ENCODE peak calls at places on chromosomes 7 and 10, in ten cellular contexts. K is ovary; B is body of pancreas; N is iPS DF 6.9; P is mammary epithelial cell; A is fibroblast of lung; F is CD8-positive, alpha-beta memory T cell; J is mucosa of descending colon; G is heart left ventricle; Z is K562. S is an unnamed sample.
A peak's percentile ranks its signal among the peaks of the same experiment; 100 is the strongest.

GRCh38 chr7:30348083-30348560 is 63.7 kb downstream of the ZNRF2 start:
- DNase-seq in Z (peak; percentile 16), N (no peak), P (peak; percentile 92), G (no peak), K (no peak), A (peak; percentile 85), F (peak; percentile 77), B (peak; percentile 41), J (no peak), S (no peak)

GRCh38 chr10:7388602-7389001 is 22.2 kb downstream of the SFMBT2 start:
- DNase-seq in B (no peak), Z (no peak), A (no peak), N (no peak), K (no peak), F (peak; percentile 58), G (no peak), J (no peak), P (no peak), S (no peak)

GRCh38 chr10:18861382-18861781 is 187.2 kb upstream of the MALRD1 start:
- DNase-seq in B (no peak), P (no peak), G (no peak), A (no peak), F (no peak), K (no peak), N (no peak), Z (no peak), J (no peak), S (no peak)

GRCh38 chr7:91373401-91373800 is 109.2 kb downstream of the FZD1 start:
- DNase-seq in B (no peak), K (no peak), Z (no peak), J (no peak), F (no peak), G (no peak), N (no peak), A (no peak), P (no peak), S (no peak)

GRCh38 chr7:86978804-86979506 is 80.5 kb downstream of the ELAPOR2 start:
- DNase-seq in B (no peak), P (no peak), Z (no peak), G (no peak), K (no peak), J (no peak), N (no peak), A (no peak), F (no peak), S (no peak)

GRCh38 chr7:132066776-132067175 is 509.5 kb downstream of the PLXNA4 start:
- DNase-seq in K (peak; percentile 46), B (no peak), N (no peak), Z (no peak), J (no peak), A (peak; percentile 45), F (no peak), G (peak; percentile 75), P (no peak), S (no peak)

GRCh38 chr10:116864436-116864835 is 15.1 kb downstream of the ENO4 start:
- DNase-seq in J (no peak), A (no peak), F (no peak), G (no peak), N (no peak), B (no peak), Z (no peak), K (no peak), P (no peak), S (no peak)

GRCh38 chr7:113652501-113652900 is 266.3 kb downstream of the PPP1R3A start:
- DNase-seq in K (no peak), J (no peak), F (no peak), B (no peak), G (no peak), P (peak; percentile 81), A (no peak), Z (no peak), N (no peak), S (no peak)

GRCh38 chr7:148395292-148395691 is 195.3 kb upstream of the C7orf33 start:
- DNase-seq in A (no peak), G (no peak), Z (no peak), P (no peak), F (no peak), B (no peak), K (no peak), J (no peak), N (no peak), S (no peak)

GRCh38 chr10:32954080-32954479 is 4.0 kb downstream of the ITGB1 start:
- DNase-seq in K (no peak), Z (no peak), J (no peak), A (no peak), F (no peak), G (no peak), N (no peak), P (no peak), B (no peak), S (no peak)
- H3K4me3 ChIP-seq in K (no peak overlapping the region), Z (no peak overlapping the region), J (no peak overlapping the region), A (peak overlapping the region; percentile 77), F (no peak overlapping the region), G (peak overlapping the region; percentile 90), N (no peak overlapping the region), P (peak overlapping the region; percentile 91), B (no peak overlapping the region), S (no peak overlapping the region)

GRCh38 chr7:130910949-130911944 is 177.2 kb upstream of the KLF14 start:
- DNase-seq in B (no peak), A (peak; percentile 79), G (no peak), F (no peak), Z (peak; percentile 47), N (peak; percentile 48), P (peak; percentile 65), J (no peak), K (no peak), S (no peak)
- H3K4me1 ChIP-seq in B (peaks cover 36% of the 10 kb centered on the region), A (peaks cover 18% of the 10 kb centered on the region), G (peaks cover 80% of the 10 kb centered on the region), F (peaks cover 66% of the 10 kb centered on the region), Z (peaks cover 17% of the 10 kb centered on the region), N (peaks cover 17% of the 10 kb centered on the region), P (peaks cover 49% of the 10 kb centered on the region), J (peaks cover 51% of the 10 kb centered on the region), K (peaks cover 27% of the 10 kb centered on the region), S (peaks cover 33% of the 10 kb centered on the region)

GRCh38 chr10:48708144-48708543 is 23.5 kb downstream of the WDFY4 start:
- DNase-seq in N (no peak), J (no peak), G (peak; percentile 47), F (no peak), B (peak; percentile 7), K (no peak), P (no peak), A (no peak), Z (no peak), S (no peak)
- H3K4me3 ChIP-seq in N (no peak overlapping the region), J (no peak overlapping the region), G (no peak overlapping the region), F (no peak overlapping the region), B (no peak overlapping the region), K (no peak overlapping the region), P (no peak overlapping the region), A (no peak overlapping the region), Z (no peak overlapping the region), S (no peak overlapping the region)

GRCh38 chr10:15742831-15743230 is 23.1 kb upstream of the ITGA8 start:
- DNase-seq in P (no peak), Z (no peak), G (no peak), N (no peak), A (no peak), J (no peak), F (no peak), K (no peak), B (no peak), S (no peak)
- H3K4me1 ChIP-seq in P (no peaks in the 10 kb centered on the region), Z (no peaks in the 10 kb centered on the region), G (no peaks in the 10 kb centered on the region), N (no peaks in the 10 kb centered on the region), A (no peaks in the 10 kb centered on the region), J (no peaks in the 10 kb centered on the region), F (no peaks in the 10 kb centered on the region), K (peaks cover 6% of the 10 kb centered on the region), B (no peaks in the 10 kb centered on the region), S (no peaks in the 10 kb centered on the region)

GRCh38 chr7:128103498-128104108 is 72.4 kb upstream of the LRRC4 start:
- DNase-seq in G (peak; percentile 65), Z (no peak), B (peak; percentile 28), K (peak; percentile 74), A (peak; percentile 38), N (no peak), F (no peak), P (no peak), J (peak; percentile 48), S (peak; percentile 24)
- H3K4me3 ChIP-seq in G (peak overlapping the region; percentile 56), Z (no peak overlapping the region), B (no peak overlapping the region), K (no peak overlapping the region), A (peak overlapping the region; percentile 21), N (peak overlapping the region; percentile 11), F (peak overlapping the region; percentile 62), P (peak overlapping the region; percentile 31), J (no peak overlapping the region), S (peak overlapping the region; percentile 24)